ENCODE peak calls at places on chromosomes 4 and X, in eight cellular contexts. Z is sigmoid colon, P is IMR-90, C is colonic mucosa, R is heart left ventricle, A is fibroblast of mammary gland, M is AG10803, F is endodermal cell. B is an unnamed sample.
A peak's percentile ranks its signal among the peaks of the same experiment; 100 is the strongest.

GRCh38 chrX:145620666-145621065 is 197.0 kb upstream of the SLITRK2 start:
- DNase-seq in Z (no peak), P (no peak), C (no peak), R (no peak), A (no peak), M (no peak), F (no peak), B (no peak)

GRCh38 chr4:6938758-6939201 is 29.2 kb downstream of the TBC1D14 start:
- DNase-seq in Z (no peak), P (no peak), C (no peak), R (peak; percentile 44), A (no peak), M (no peak), F (no peak), B (peak; percentile 29)

GRCh38 chr4:25113915-25114904 is 46.0 kb downstream of the SEPSECS start:
- DNase-seq in Z (no peak), P (peak; percentile 71), C (no peak), R (no peak), A (peak; percentile 81), M (peak; percentile 55), F (no peak), B (peak; percentile 65)

GRCh38 chrX:22800806-22801205 is 199.0 kb upstream of the DDX53 start:
- DNase-seq in Z (no peak), P (no peak), C (no peak), R (no peak), A (peak; percentile 12), M (peak; percentile 0), F (no peak), B (peak; percentile 7)

GRCh38 chr4:74047152-74047551 is 8.7 kb upstream of the CXCL3 start:
- DNase-seq in Z (no peak), P (no peak), C (no peak), R (no peak), A (no peak), M (no peak), F (no peak), B (no peak)

GRCh38 chrX:13685126-13685763 is 3.7 kb upstream of the RAB9A start:
- DNase-seq in Z (no peak), P (peak; percentile 35), C (no peak), R (no peak), A (peak; percentile 42), M (no peak), F (no peak), B (no peak)

GRCh38 chrX:56248492-56248891 is 16.3 kb downstream of the KLF8 start:
- DNase-seq in Z (peak; percentile 69), P (peak; percentile 25), C (peak; percentile 49), R (peak; percentile 32), A (peak; percentile 54), M (peak; percentile 34), F (peak; percentile 78), B (peak; percentile 64)

GRCh38 chrX:86002076-86002896 is 45.1 kb downstream of the CHM start:
- DNase-seq in Z (no peak), P (peak; percentile 60), C (peak; percentile 42), R (no peak), A (peak; percentile 17), M (peak; percentile 13), F (peak; percentile 92), B (peak; percentile 46)

GRCh38 chr4:123924536-123924935 is 527.9 kb downstream of the SPRY1 start:
- DNase-seq in Z (no peak), P (peak; percentile 12), C (no peak), R (no peak), A (peak; percentile 57), M (peak; percentile 73), F (no peak), B (peak; percentile 14)

GRCh38 chrX:46820391-46821100 is 16.3 kb upstream of the RP2 start:
- DNase-seq in Z (no peak), P (no peak), C (no peak), R (no peak), A (no peak), M (no peak), F (no peak), B (no peak)

GRCh38 chr4:14652522-14652921 is 349.8 kb upstream of the CPEB2 start:
- DNase-seq in Z (no peak), P (no peak), C (no peak), R (no peak), A (no peak), M (no peak), F (no peak), B (no peak)

GRCh38 chr4:150782311-150782710 is 200.4 kb downstream of the MAB21L2 start:
- DNase-seq in Z (no peak), P (peak; percentile 7), C (no peak), R (no peak), A (no peak), M (no peak), F (no peak), B (no peak)

GRCh38 chrX:15761564-15762191 is 23.6 kb downstream of the CA5B start:
- DNase-seq in Z (no peak), P (peak; percentile 41), C (peak; percentile 26), R (no peak), A (peak; percentile 48), M (peak; percentile 31), F (peak; percentile 79), B (no peak)

GRCh38 chrX:29422034-29422433 is 793.3 kb upstream of the MAGEB2 start:
- DNase-seq in Z (no peak), P (no peak), C (peak; percentile 20), R (no peak), A (no peak), M (no peak), F (no peak), B (no peak)

GRCh38 chrX:108163333-108164082 is 71.9 kb downstream of the ATG4A start:
- DNase-seq in Z (no peak), P (no peak), C (no peak), R (no peak), A (no peak), M (no peak), F (no peak), B (no peak)

GRCh38 chr4:27040351-27040750 is 179.7 kb downstream of the STIM2 start:
- DNase-seq in Z (no peak), P (no peak), C (no peak), R (no peak), A (no peak), M (no peak), F (no peak), B (no peak)

GRCh38 chr4:139740531-139741041 is 75.0 kb downstream of the MGST2 start:
- DNase-seq in Z (peak; percentile 92), P (peak; percentile 97), C (peak; percentile 42), R (peak; percentile 77), A (peak; percentile 95), M (peak; percentile 94), F (peak; percentile 51), B (peak; percentile 75)

GRCh38 chrX:30150196-30150895 is 65.0 kb upstream of the MAGEB2 start:
- DNase-seq in Z (no peak), P (peak; percentile 36), C (no peak), R (no peak), A (peak; percentile 2), M (no peak), F (no peak), B (no peak)

DNA sequence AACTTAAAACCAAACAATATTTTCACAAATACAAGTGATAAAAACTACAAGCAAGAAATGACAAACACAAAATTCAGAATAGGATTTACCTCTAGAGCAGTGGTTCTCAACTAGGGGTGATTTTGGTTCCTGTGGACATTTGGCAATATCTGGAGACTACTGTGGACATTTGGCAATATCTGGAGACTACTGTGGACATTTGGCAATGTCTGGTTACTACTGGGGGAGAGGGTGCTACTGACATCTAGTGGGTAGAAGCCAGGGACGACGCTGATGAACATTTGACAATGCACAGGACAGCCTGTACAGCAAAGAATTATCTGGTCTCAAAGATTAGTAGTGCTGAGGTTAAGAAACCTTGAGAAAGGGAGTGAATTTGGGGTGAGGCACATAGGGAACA is 169.8 kb downstream of the CLCN4 start:
- DNase-seq in Z (no peak), P (peak; percentile 43), C (no peak), R (no peak), A (peak; percentile 68), M (peak; percentile 63), F (no peak), B (peak; percentile 66)
- TF ChIP-seq CTCF in Z (no peak), P (peak; percentile 46), C (no peak), R (peak; percentile 22), A (peak; percentile 55), M (peak; percentile 58), F (peak; percentile 51), B (peak; percentile 23)

GRCh38 chr4:174972911-174973310 is 54.8 kb downstream of the ADAM29 start:
- DNase-seq in Z (no peak), P (no peak), C (no peak), R (no peak), A (no peak), M (no peak), F (no peak), B (no peak)
- H3K4me3 ChIP-seq in Z (no peak overlapping the region), P (no peak overlapping the region), C (no peak overlapping the region), R (no peak overlapping the region), A (no peak overlapping the region), M (no peak overlapping the region), F (no peak overlapping the region), B (no peak overlapping the region)

GRCh38 chr4:127783026-127783769 is 1.1 kb downstream of the HSPA4L start:
- DNase-seq in Z (peak; percentile 87), P (peak; percentile 65), C (peak; percentile 75), R (peak; percentile 71), A (peak; percentile 65), M (peak; percentile 49), F (peak; percentile 73), B (peak; percentile 24)

GRCh38 chr4:127783971-127784519 is 1.9 kb downstream of the HSPA4L start:
- DNase-seq in Z (no peak), P (no peak), C (no peak), R (no peak), A (no peak), M (no peak), F (no peak), B (no peak)

GRCh38 chr4:127793528-127793927 is 11.4 kb downstream of the HSPA4L start:
- DNase-seq in Z (no peak), P (no peak), C (no peak), R (no peak), A (no peak), M (no peak), F (no peak), B (no peak)

GRCh38 chr4:127788517-127788916 is 6.4 kb downstream of the HSPA4L start:
- DNase-seq in Z (no peak), P (no peak), C (no peak), R (no peak), A (peak; percentile 12), M (no peak), F (peak; percentile 45), B (no peak)
- TF ChIP-seq CTCF in Z (no peak), P (peak; percentile 7), C (no peak), R (no peak), A (peak; percentile 40), M (peak; percentile 28), F (peak; percentile 69), B (no peak)

GRCh38 chr4:5885733-5886132 is 7.2 kb downstream of the CRMP1 start:
- DNase-seq in Z (no peak), P (no peak), C (no peak), R (no peak), A (no peak), M (no peak), F (no peak), B (no peak)

GRCh38 chr4:5882947-5883346 is 9.9 kb downstream of the CRMP1 start:
- DNase-seq in Z (no peak), P (no peak), C (no peak), R (no peak), A (no peak), M (no peak), F (no peak), B (no peak)

GRCh38 chr4:5881340-5881739 is 11.5 kb downstream of the CRMP1 start:
- DNase-seq in Z (no peak), P (peak; percentile 6), C (no peak), R (no peak), A (no peak), M (no peak), F (peak; percentile 67), B (no peak)

GRCh38 chr4:5884804-5885203 is 8.1 kb downstream of the CRMP1 start:
- DNase-seq in Z (no peak), P (no peak), C (no peak), R (no peak), A (no peak), M (no peak), F (no peak), B (no peak)

GRCh38 chr4:5883916-5884315 is 9.0 kb downstream of the CRMP1 start:
- DNase-seq in Z (no peak), P (no peak), C (no peak), R (no peak), A (no peak), M (no peak), F (no peak), B (no peak)
- H3K4me3 ChIP-seq in Z (no peak overlapping the region), P (no peak overlapping the region), C (no peak overlapping the region), R (no peak overlapping the region), A (no peak overlapping the region), M (no peak overlapping the region), F (no peak overlapping the region), B (no peak overlapping the region)